ENCODE peak calls at places on chromosomes 7 and 10, in seven cellular contexts. K is AG09319, B is NB4, A is EL, X is progenitor cell of endocrine pancreas, F is NCI-H1436, V is activated T-helper 1 cell treated with Interleukin-2 at 50 U/mL for 16 hours. Q is an unnamed sample.

GRCh38 chr7:124027236-124027635 is 5.6 kb downstream of the TMEM229A start:
- DNase-seq in B (no peak), X (no peak), A (no peak), K (no peak), V (no peak), F (no peak), Q (no peak)

GRCh38 chr7:1758417-1758858 is 88.4 kb downstream of the ELFN1 start:
- DNase-seq in A (peak), V (no peak), X (no peak), K (no peak), F (peak), B (peak), Q (no peak)

GRCh38 chr7:107994366-107994765 is 8.6 kb downstream of the LAMB1 start:
- DNase-seq in V (no peak), K (no peak), A (no peak), X (no peak), F (no peak), B (no peak), Q (peak)

GRCh38 chr10:30098624-30099023 is 39.2 kb upstream of the JCAD start:
- DNase-seq in A (peak), F (no peak), X (no peak), B (no peak), K (peak), V (no peak), Q (peak)

GRCh38 chr10:94104316-94105060 is 110.8 kb downstream of the PLCE1 start:
- DNase-seq in V (no peak), A (peak), F (no peak), K (no peak), X (no peak), B (no peak), Q (peak)

GRCh38 chr7:154364156-154364555 is 312.0 kb downstream of the DPP6 start:
- DNase-seq in B (no peak), K (no peak), F (no peak), V (no peak), X (no peak), A (no peak), Q (no peak)

GRCh38 chr10:64486149-64486548 is 964.9 kb downstream of the REEP3 start:
- DNase-seq in X (no peak), F (no peak), B (no peak), A (peak), V (no peak), K (no peak), Q (peak)

GRCh38 chr10:481636-482035 is 207.8 kb downstream of the DIP2C start:
- DNase-seq in A (no peak), V (no peak), F (no peak), B (no peak), K (no peak), X (no peak), Q (no peak)

GRCh38 chr10:72337039-72337629 is 17.6 kb downstream of the DNAJB12 start:
- DNase-seq in B (peak), K (no peak), V (peak), F (peak), A (peak), X (peak), Q (peak)

GRCh38 chr7:23685770-23686169 is 5.8 kb downstream of the FAM221A start:
- DNase-seq in X (no peak), V (no peak), A (no peak), B (no peak), K (no peak), F (no peak), Q (peak)

GRCh38 chr7:11373546-11374142 is 400.0 kb downstream of the PHF14 start:
- DNase-seq in X (no peak), F (peak), V (no peak), K (no peak), B (peak), A (no peak), Q (peak)

GRCh38 chr7:15686209-15686956 is at the start of gene MEOX2:
- DNase-seq in B (no peak), V (no peak), X (no peak), K (no peak), A (peak), F (no peak), Q (peak)

GRCh38 chr10:1117651-1118050 is 61.5 kb downstream of the WDR37 start:
- DNase-seq in A (no peak), K (no peak), V (no peak), F (no peak), B (no peak), X (no peak), Q (no peak)

GRCh38 chr10:19316204-19316870 is 267.7 kb downstream of the MALRD1 start:
- DNase-seq in K (no peak), X (no peak), F (no peak), A (no peak), B (no peak), V (no peak), Q (no peak)

GRCh38 chr7:142585425-142585824 is 163.8 kb upstream of the PRSS1 start:
- DNase-seq in V (no peak), F (no peak), B (no peak), X (no peak), K (no peak), A (peak), Q (no peak)

GRCh38 chr7:43891069-43891955 is 15.1 kb downstream of the URGCP start:
- DNase-seq in B (no peak), F (no peak), X (no peak), K (no peak), A (no peak), V (no peak), Q (no peak)

GRCh38 chr10:84095821-84096497 is 43.4 kb upstream of the GHITM start:
- DNase-seq in K (no peak), V (no peak), A (no peak), X (no peak), F (no peak), B (no peak), Q (no peak)